ENCODE peak calls at places on chromosomes 3 and 15, in five cellular contexts. One of them, this sample, is unnamed.

GRCh38 chr3:73759290-73759689 is 134.5 kb upstream of the PDZRN3 start:
- DNase-seq in neural progenitor cell: no peak
- DNase-seq in sigmoid colon: no peak
- DNase-seq in tibial nerve: no peak
- DNase-seq in upper lobe of right lung: no peak
- DNase-seq in this sample: no peak

GRCh38 chr3:129432036-129432435 is 3.6 kb upstream of the EFCAB12 start:
- DNase-seq in neural progenitor cell: no peak
- DNase-seq in sigmoid colon: no peak
- DNase-seq in tibial nerve: no peak
- DNase-seq in upper lobe of right lung: no peak
- DNase-seq in this sample: no peak

GRCh38 chr3:89946863-89947262 is 839.4 kb downstream of the EPHA3 start:
- DNase-seq in neural progenitor cell: no peak
- DNase-seq in sigmoid colon: no peak
- DNase-seq in tibial nerve: no peak
- DNase-seq in upper lobe of right lung: peak; percentile 10
- DNase-seq in this sample: no peak

GRCh38 chr15:95368211-95368610 is 962.3 kb upstream of the NR2F2 start:
- DNase-seq in neural progenitor cell: no peak
- DNase-seq in sigmoid colon: no peak
- DNase-seq in tibial nerve: no peak
- DNase-seq in upper lobe of right lung: no peak
- DNase-seq in this sample: peak; percentile 31

GRCh38 chr3:151592287-151592686 is 131.4 kb upstream of the IGSF10 start:
- DNase-seq in neural progenitor cell: peak; percentile 7
- DNase-seq in sigmoid colon: no peak
- DNase-seq in tibial nerve: no peak
- DNase-seq in upper lobe of right lung: no peak
- DNase-seq in this sample: no peak

GRCh38 chr3:97823503-97824004 is 1.7 kb downstream of the CRYBG3 start:
- DNase-seq in neural progenitor cell: no peak
- DNase-seq in sigmoid colon: no peak
- DNase-seq in tibial nerve: no peak
- DNase-seq in upper lobe of right lung: no peak
- DNase-seq in this sample: peak; percentile 71

GRCh38 chr15:31311735-31312134 is 14.9 kb upstream of the KLF13 start:
- DNase-seq in neural progenitor cell: no peak
- DNase-seq in sigmoid colon: no peak
- DNase-seq in tibial nerve: no peak
- DNase-seq in upper lobe of right lung: no peak
- DNase-seq in this sample: no peak

GRCh38 chr15:45521596-45522167 is 873 bp downstream of the SLC30A4 start:
- DNase-seq in neural progenitor cell: no peak
- DNase-seq in sigmoid colon: no peak
- DNase-seq in tibial nerve: peak; percentile 5
- DNase-seq in upper lobe of right lung: no peak
- DNase-seq in this sample: no peak

GRCh38 chr3:56980798-56981390 is 79.6 kb upstream of the SPATA12 start:
- DNase-seq in neural progenitor cell: no peak
- DNase-seq in sigmoid colon: no peak
- DNase-seq in tibial nerve: no peak
- DNase-seq in upper lobe of right lung: no peak
- DNase-seq in this sample: peak; percentile 70

GRCh38 chr15:82835391-82835917 is 26.0 kb downstream of the WHAMM start:
- DNase-seq in neural progenitor cell: no peak
- DNase-seq in sigmoid colon: no peak
- DNase-seq in tibial nerve: peak; percentile 3
- DNase-seq in upper lobe of right lung: no peak
- DNase-seq in this sample: no peak

GRCh38 chr3:17195856-17196604 is 311.3 kb downstream of the PLCL2 start:
- DNase-seq in neural progenitor cell: peak; percentile 11
- DNase-seq in sigmoid colon: no peak
- DNase-seq in tibial nerve: no peak
- DNase-seq in upper lobe of right lung: no peak
- DNase-seq in this sample: no peak

GRCh38 chr3:52341123-52341522 is 25.0 kb downstream of the DNAH1 start:
- DNase-seq in neural progenitor cell: no peak
- DNase-seq in sigmoid colon: no peak
- DNase-seq in tibial nerve: no peak
- DNase-seq in upper lobe of right lung: no peak
- DNase-seq in this sample: peak; percentile 12

GRCh38 chr3:57078366-57079220 is 18.1 kb downstream of the SPATA12 start:
- DNase-seq in neural progenitor cell: peak; percentile 64
- DNase-seq in sigmoid colon: peak; percentile 88
- DNase-seq in tibial nerve: peak; percentile 75
- DNase-seq in upper lobe of right lung: peak; percentile 77
- DNase-seq in this sample: peak; percentile 61

GRCh38 chr3:190381356-190381940 is 6.5 kb upstream of the CLDN16 start:
- DNase-seq in neural progenitor cell: no peak
- DNase-seq in sigmoid colon: no peak
- DNase-seq in tibial nerve: no peak
- DNase-seq in upper lobe of right lung: no peak
- DNase-seq in this sample: no peak

GRCh38 chr15:28909958-28910500 is 24.3 kb downstream of the APBA2 start:
- DNase-seq in neural progenitor cell: no peak
- DNase-seq in sigmoid colon: no peak
- DNase-seq in tibial nerve: no peak
- DNase-seq in upper lobe of right lung: peak; percentile 5
- DNase-seq in this sample: no peak

GRCh38 chr3:124217542-124217941 is 225.6 kb upstream of the ROPN1 start:
- DNase-seq in neural progenitor cell: peak; percentile 87
- DNase-seq in sigmoid colon: no peak
- DNase-seq in tibial nerve: peak; percentile 32
- DNase-seq in upper lobe of right lung: no peak
- DNase-seq in this sample: peak; percentile 71

GRCh38 chr3:149234671-149235245 is 13.1 kb upstream of the CP start:
- DNase-seq in neural progenitor cell: no peak
- DNase-seq in sigmoid colon: no peak
- DNase-seq in tibial nerve: no peak
- DNase-seq in upper lobe of right lung: no peak
- DNase-seq in this sample: no peak

GRCh38 chr15:74411686-74412085 is 22.1 kb downstream of the SEMA7A start:
- DNase-seq in neural progenitor cell: no peak
- DNase-seq in sigmoid colon: no peak
- DNase-seq in tibial nerve: no peak
- DNase-seq in upper lobe of right lung: no peak
- DNase-seq in this sample: no peak

GRCh38 chr3:13014755-13015285 is 58.4 kb downstream of the IQSEC1 start:
- DNase-seq in neural progenitor cell: no peak
- DNase-seq in sigmoid colon: peak; percentile 49
- DNase-seq in tibial nerve: no peak
- DNase-seq in upper lobe of right lung: no peak
- DNase-seq in this sample: no peak

GRCh38 chr3:124131158-124132115 is 139.5 kb upstream of the ROPN1 start:
- DNase-seq in neural progenitor cell: no peak
- DNase-seq in sigmoid colon: no peak
- DNase-seq in tibial nerve: peak; percentile 9
- DNase-seq in upper lobe of right lung: no peak
- DNase-seq in this sample: no peak

GRCh38 chr3:197125601-197126000 is 96.0 kb upstream of the MELTF start:
- DNase-seq in neural progenitor cell: no peak
- DNase-seq in sigmoid colon: no peak
- DNase-seq in tibial nerve: no peak
- DNase-seq in upper lobe of right lung: no peak
- DNase-seq in this sample: no peak

GRCh38 chr3:142888484-142889262 is at the start of gene PCOLCE2:
- DNase-seq in neural progenitor cell: peak; percentile 77
- DNase-seq in sigmoid colon: peak; percentile 66
- DNase-seq in tibial nerve: no peak
- DNase-seq in upper lobe of right lung: peak; percentile 69
- DNase-seq in this sample: peak; percentile 68

GRCh38 chr15:64267331-64267973 is 88.5 kb downstream of the CSNK1G1 start:
- DNase-seq in neural progenitor cell: no peak
- DNase-seq in sigmoid colon: no peak
- DNase-seq in tibial nerve: no peak
- DNase-seq in upper lobe of right lung: no peak
- DNase-seq in this sample: no peak

GRCh38 chr3:19022546-19022945 is 125.8 kb upstream of the KCNH8 start:
- DNase-seq in neural progenitor cell: no peak
- DNase-seq in sigmoid colon: no peak
- DNase-seq in tibial nerve: no peak
- DNase-seq in upper lobe of right lung: no peak
- DNase-seq in this sample: no peak

GRCh38 chr3:117246771-117247555 is 537.4 kb downstream of the TUSC7 start:
- DNase-seq in neural progenitor cell: no peak
- DNase-seq in sigmoid colon: no peak
- DNase-seq in tibial nerve: no peak
- DNase-seq in upper lobe of right lung: no peak
- DNase-seq in this sample: no peak

GRCh38 chr3:107817076-107817475 is 273.8 kb downstream of the CD47 start:
- DNase-seq in neural progenitor cell: no peak
- DNase-seq in sigmoid colon: no peak
- DNase-seq in tibial nerve: no peak
- DNase-seq in upper lobe of right lung: no peak
- DNase-seq in this sample: no peak

GRCh38 chr3:98977520-98977919 is 76.0 kb upstream of the DCBLD2 start:
- DNase-seq in neural progenitor cell: no peak
- DNase-seq in sigmoid colon: no peak
- DNase-seq in tibial nerve: no peak
- DNase-seq in upper lobe of right lung: no peak
- DNase-seq in this sample: no peak

GRCh38 chr15:60563539-60564404 is 84.8 kb upstream of the ICE2 start:
- DNase-seq in neural progenitor cell: no peak
- DNase-seq in sigmoid colon: no peak
- DNase-seq in tibial nerve: no peak
- DNase-seq in upper lobe of right lung: no peak
- DNase-seq in this sample: no peak

GRCh38 chr3:120793601-120794000 is 51.1 kb downstream of the GTF2E1 start:
- DNase-seq in neural progenitor cell: no peak
- DNase-seq in sigmoid colon: no peak
- DNase-seq in tibial nerve: no peak
- DNase-seq in upper lobe of right lung: no peak
- DNase-seq in this sample: no peak

GRCh38 chr3:123587399-123587798 is 2.5 kb upstream of the HACD2 start:
- DNase-seq in neural progenitor cell: no peak
- DNase-seq in sigmoid colon: no peak
- DNase-seq in tibial nerve: no peak
- DNase-seq in upper lobe of right lung: no peak
- DNase-seq in this sample: no peak

GRCh38 chr15:33915571-33916407 is 52.5 kb upstream of the CHRM5 start:
- DNase-seq in neural progenitor cell: peak; percentile 13
- DNase-seq in sigmoid colon: no peak
- DNase-seq in tibial nerve: no peak
- DNase-seq in upper lobe of right lung: no peak
- DNase-seq in this sample: no peak

GRCh38 chr3:52897130-52898109 is at the start of gene STIMATE:
- DNase-seq in neural progenitor cell: peak; percentile 94
- DNase-seq in sigmoid colon: peak; percentile 92
- DNase-seq in tibial nerve: peak; percentile 67
- DNase-seq in upper lobe of right lung: peak; percentile 96
- DNase-seq in this sample: peak; percentile 96

DNA sequence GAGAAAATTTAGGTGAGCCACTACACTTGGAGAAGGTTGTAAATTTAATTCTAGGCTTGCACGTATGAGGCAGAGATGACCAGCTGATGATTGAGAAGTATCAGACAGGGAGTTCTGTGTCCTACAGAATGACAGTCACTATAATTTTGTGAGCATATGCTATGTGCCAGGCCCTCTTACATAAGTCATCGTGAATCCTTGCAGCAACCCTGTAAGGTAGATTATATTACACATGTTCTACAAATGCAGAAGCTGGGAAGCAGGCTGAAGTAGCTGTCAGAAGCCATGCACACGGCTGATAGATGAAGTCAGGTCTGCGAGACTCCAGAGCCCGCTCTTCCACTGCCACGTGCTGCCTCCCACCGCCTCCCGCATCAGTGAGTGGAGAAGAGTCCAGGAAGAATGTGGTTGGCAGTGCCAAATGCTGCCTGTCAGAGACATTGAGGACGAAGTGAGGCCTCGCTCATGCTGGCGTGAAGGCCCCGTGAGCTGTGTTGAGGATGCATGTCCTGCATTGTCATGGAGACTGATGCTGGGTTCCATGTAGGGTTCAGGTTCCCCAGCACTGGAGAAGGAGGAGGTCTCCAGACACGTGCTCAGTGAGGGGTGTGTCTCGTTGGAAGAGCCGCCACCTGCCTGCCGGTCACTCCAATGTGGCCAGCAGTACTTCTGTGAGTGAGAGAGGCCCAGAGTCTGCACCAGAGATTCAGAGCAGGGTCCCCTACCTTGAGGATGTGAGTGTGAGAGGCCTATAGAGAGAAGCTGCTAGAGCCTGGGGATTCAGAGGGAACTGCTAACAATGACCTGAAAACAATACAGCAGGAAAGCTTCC is 123.3 kb upstream of the PLXNA1 start:
- DNase-seq in neural progenitor cell: no peak
- DNase-seq in sigmoid colon: peak; percentile 21
- DNase-seq in tibial nerve: no peak
- DNase-seq in upper lobe of right lung: no peak
- DNase-seq in this sample: no peak
- H3K27ac ChIP-seq in neural progenitor cell: no peak overlapping the region
- H3K27ac ChIP-seq in sigmoid colon: no peak overlapping the region
- H3K27ac ChIP-seq in tibial nerve: no peak overlapping the region
- H3K27ac ChIP-seq in upper lobe of right lung: no peak overlapping the region
- H3K27ac ChIP-seq in this sample: no peak overlapping the region

GRCh38 chr3:171811059-171811912 is 1.0 kb upstream of the PLD1 start:
- DNase-seq in neural progenitor cell: no peak
- DNase-seq in sigmoid colon: peak; percentile 78
- DNase-seq in tibial nerve: peak; percentile 69
- DNase-seq in upper lobe of right lung: no peak
- DNase-seq in this sample: peak; percentile 39
- H3K4me3 ChIP-seq in neural progenitor cell: peak overlapping the region; percentile 63
- H3K4me3 ChIP-seq in sigmoid colon: peak overlapping the region; percentile 73
- H3K4me3 ChIP-seq in tibial nerve: no peak overlapping the region
- H3K4me3 ChIP-seq in upper lobe of right lung: peak overlapping the region; percentile 68
- H3K4me3 ChIP-seq in this sample: peak overlapping the region; percentile 57

DNA sequence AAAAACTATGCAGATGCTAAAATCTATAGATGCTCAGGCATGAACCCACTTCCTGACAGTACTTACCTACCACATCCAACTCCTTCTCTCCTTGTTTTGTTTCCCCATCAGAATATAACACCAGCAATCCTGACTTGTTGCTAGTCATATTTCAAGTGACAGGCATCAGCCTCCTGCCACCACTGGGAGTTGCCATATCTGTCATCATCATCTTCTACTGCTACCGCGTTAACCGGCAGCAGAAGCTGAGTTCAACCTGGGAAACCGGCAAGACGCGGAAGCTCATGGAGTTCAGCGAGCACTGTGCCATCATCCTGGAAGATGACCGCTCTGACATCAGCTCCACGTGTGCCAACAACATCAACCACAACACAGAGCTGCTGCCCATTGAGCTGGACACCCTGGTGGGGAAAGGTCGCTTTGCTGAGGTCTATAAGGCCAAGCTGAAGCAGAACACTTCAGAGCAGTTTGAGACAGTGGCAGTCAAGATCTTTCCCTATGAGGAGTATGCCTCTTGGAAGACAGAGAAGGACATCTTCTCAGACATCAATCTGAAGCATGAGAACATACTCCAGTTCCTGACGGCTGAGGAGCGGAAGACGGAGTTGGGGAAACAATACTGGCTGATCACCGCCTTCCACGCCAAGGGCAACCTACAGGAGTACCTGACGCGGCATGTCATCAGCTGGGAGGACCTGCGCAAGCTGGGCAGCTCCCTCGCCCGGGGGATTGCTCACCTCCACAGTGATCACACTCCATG is 65.3 kb downstream of the TGFBR2 start:
- DNase-seq in neural progenitor cell: no peak
- DNase-seq in sigmoid colon: no peak
- DNase-seq in tibial nerve: no peak
- DNase-seq in upper lobe of right lung: no peak
- DNase-seq in this sample: no peak
- H3K4me1 ChIP-seq in neural progenitor cell: peaks cover 17% of the 10 kb centered on the region
- H3K4me1 ChIP-seq in sigmoid colon: peaks cover 45% of the 10 kb centered on the region
- H3K4me1 ChIP-seq in tibial nerve: no peaks in the 10 kb centered on the region
- H3K4me1 ChIP-seq in upper lobe of right lung: peaks cover 49% of the 10 kb centered on the region
- H3K4me1 ChIP-seq in this sample: peaks cover 11% of the 10 kb centered on the region

GRCh38 chr3:20056727-20057611 is 16.7 kb downstream of the KAT2B start:
- DNase-seq in neural progenitor cell: no peak
- DNase-seq in sigmoid colon: no peak
- DNase-seq in tibial nerve: no peak
- DNase-seq in upper lobe of right lung: no peak
- DNase-seq in this sample: no peak
- H3K27ac ChIP-seq in neural progenitor cell: no peak overlapping the region
- H3K27ac ChIP-seq in sigmoid colon: peak overlapping the region; percentile 59
- H3K27ac ChIP-seq in tibial nerve: peak overlapping the region; percentile 83
- H3K27ac ChIP-seq in upper lobe of right lung: peak overlapping the region; percentile 79
- H3K27ac ChIP-seq in this sample: peak overlapping the region; percentile 73

This sample was measured in right cardiac atrium.